ENCODE peak calls at places on chromosomes 3 and 15, in nine cellular contexts. B, F, D, Q, M, O, Z, I and N are unnamed samples.

GRCh38 chr3:155334897-155335883 is 41.7 kb upstream of the STRIT1 start:
- DNase-seq in M (peak; percentile 74), F (no peak), D (no peak), Q (no peak), O (no peak), I (no peak), B (no peak), Z (no peak), N (no peak)

GRCh38 chr15:93048759-93049161 is 40.3 kb downstream of the RGMA start:
- DNase-seq in F (peak; percentile 43), M (no peak), O (peak; percentile 57), B (no peak), D (no peak), Q (no peak), Z (peak; percentile 61), I (no peak), N (no peak)

GRCh38 chr3:9736831-9737230 is 5.3 kb downstream of the BRPF1 start:
- DNase-seq in F (no peak), O (no peak), I (no peak), M (no peak), Z (no peak), D (no peak), Q (no peak), B (no peak), N (no peak)

GRCh38 chr3:144332866-144333265 is 361.2 kb downstream of the DIPK2A start:
- DNase-seq in F (no peak), Z (no peak), D (no peak), O (no peak), M (peak; percentile 14), I (no peak), B (no peak), Q (no peak), N (no peak)

GRCh38 chr3:59310736-59311135 is 260.9 kb upstream of the CFAP20DC start:
- DNase-seq in B (no peak), Z (no peak), F (no peak), M (no peak), D (no peak), Q (no peak), O (peak; percentile 6), I (no peak), N (no peak)

GRCh38 chr3:13935494-13936094 is 55.7 kb upstream of the WNT7A start:
- DNase-seq in O (no peak), Q (no peak), I (no peak), Z (no peak), B (no peak), F (no peak), M (no peak), D (no peak), N (no peak)

GRCh38 chr3:177460100-177460499 is 262.8 kb upstream of the TBL1XR1 start:
- DNase-seq in O (no peak), B (no peak), F (no peak), Z (no peak), Q (no peak), M (no peak), I (peak; percentile 49), D (no peak), N (no peak)

GRCh38 chr15:64527263-64527984 is 67.0 kb downstream of the ZNF609 start:
- DNase-seq in D (no peak), O (peak; percentile 17), I (no peak), M (peak; percentile 60), Z (peak; percentile 66), Q (no peak), F (peak; percentile 62), B (no peak), N (no peak)

GRCh38 chr15:74133071-74133702 is 2.8 kb downstream of the ISLR2 start:
- DNase-seq in I (peak; percentile 57), M (no peak), Q (peak; percentile 13), Z (no peak), O (no peak), F (no peak), B (no peak), D (no peak), N (no peak)

GRCh38 chr3:39177708-39178332 is 14.6 kb downstream of the XIRP1 start:
- DNase-seq in Z (peak; percentile 98), Q (peak; percentile 84), B (peak; percentile 88), I (peak; percentile 82), D (no peak), F (peak; percentile 94), M (peak; percentile 78), O (peak; percentile 75), N (peak; percentile 70)

GRCh38 chr3:39180183-39180545 is 12.2 kb downstream of the XIRP1 start:
- DNase-seq in Q (no peak), M (no peak), F (no peak), I (no peak), B (no peak), D (no peak), O (no peak), Z (no peak), N (no peak)

GRCh38 chr3:39180546-39181346 is 11.6 kb downstream of the XIRP1 start:
- DNase-seq in I (peak; percentile 97), O (peak; percentile 84), Q (peak; percentile 93), M (peak; percentile 83), Z (peak; percentile 80), B (peak; percentile 97), D (no peak), F (peak; percentile 72), N (peak; percentile 89)

GRCh38 chr3:39176025-39176714 is 16.2 kb downstream of the XIRP1 start:
- DNase-seq in D (no peak), O (no peak), I (no peak), M (no peak), Q (no peak), Z (no peak), F (no peak), B (no peak), N (no peak)

DNA sequence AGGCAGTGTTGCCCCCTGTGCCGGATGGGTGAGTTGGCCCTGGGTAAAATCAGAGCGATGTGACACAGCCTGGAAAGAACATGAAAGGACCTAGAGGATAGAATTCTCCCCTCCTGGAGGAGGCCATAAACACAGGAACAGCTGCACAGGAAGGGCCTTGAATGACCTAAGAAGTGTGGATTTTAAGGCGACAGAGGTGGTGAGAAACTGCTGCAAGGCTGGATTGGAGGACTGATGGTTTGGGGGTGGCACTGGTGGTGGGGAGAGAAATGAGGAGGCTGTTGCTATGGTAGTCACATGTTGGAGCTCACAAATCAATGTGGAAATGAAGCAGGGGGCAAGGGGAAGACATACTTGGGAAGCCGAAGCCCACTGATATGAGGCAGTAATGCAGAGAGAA is 13.8 kb downstream of the XIRP1 start:
- DNase-seq in Q (no peak), M (no peak), F (peak; percentile 42), D (no peak), Z (peak; percentile 40), B (no peak), I (no peak), O (no peak), N (no peak)
- H3K4me3 ChIP-seq in Q (peak overlapping the region; percentile 54), M (peak overlapping the region; percentile 56), F (no peak overlapping the region), D (no peak overlapping the region), Z (peak overlapping the region; percentile 53), B (peak overlapping the region; percentile 40), I (peak overlapping the region; percentile 54), O (peak overlapping the region; percentile 69), N (no peak overlapping the region)

GRCh38 chr3:11019116-11019515 is 26.6 kb downstream of the SLC6A1 start:
- DNase-seq in B (no peak), I (no peak), Q (no peak), D (no peak), O (no peak), M (no peak), F (no peak), Z (no peak), N (no peak)

GRCh38 chr3:11020764-11021163 is 28.2 kb downstream of the SLC6A1 start:
- DNase-seq in M (no peak), D (no peak), I (no peak), Q (no peak), O (no peak), B (no peak), Z (no peak), F (no peak), N (no peak)

GRCh38 chr3:11024181-11024580 is 31.6 kb downstream of the SLC6A1 start:
- DNase-seq in B (no peak), D (no peak), F (no peak), Z (no peak), M (no peak), I (no peak), Q (no peak), O (no peak), N (no peak)

GRCh38 chr3:11021611-11022011 is 29.1 kb downstream of the SLC6A1 start:
- DNase-seq in F (no peak), M (no peak), D (no peak), O (no peak), Z (no peak), I (peak; percentile 33), Q (no peak), B (no peak), N (no peak)

DNA sequence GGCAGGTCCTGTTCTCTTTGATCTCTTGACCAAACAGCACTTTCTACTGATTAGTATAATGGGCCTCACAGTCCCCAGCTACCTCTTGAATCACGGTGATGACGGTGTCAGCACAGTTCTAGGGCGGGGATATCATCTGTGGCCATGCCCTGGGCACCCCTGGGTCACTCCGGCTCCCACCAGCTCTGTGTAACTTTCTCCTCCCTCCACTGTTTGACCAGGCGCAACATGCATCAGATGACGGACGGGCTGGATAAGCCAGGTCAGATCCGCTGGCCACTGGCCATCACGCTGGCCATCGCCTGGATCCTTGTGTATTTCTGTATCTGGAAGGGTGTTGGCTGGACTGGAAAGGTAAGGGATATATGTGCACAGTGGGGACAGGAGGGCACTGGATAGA is 29.6 kb downstream of the SLC6A1 start:
- DNase-seq in Q (no peak), O (no peak), F (no peak), Z (no peak), B (no peak), D (no peak), I (no peak), M (no peak), N (no peak)
- H3K4me3 ChIP-seq in Q (no peak overlapping the region), O (no peak overlapping the region), F (no peak overlapping the region), Z (no peak overlapping the region), B (no peak overlapping the region), D (no peak overlapping the region), I (no peak overlapping the region), M (no peak overlapping the region), N (no peak overlapping the region)

GRCh38 chr3:86178095-86178494 is 812.9 kb downstream of the VGLL3 start:
- DNase-seq in B (no peak), M (no peak), Q (no peak), F (no peak), O (no peak), I (no peak), D (no peak), Z (no peak), N (no peak)
- H3K4me3 ChIP-seq in B (no peak overlapping the region), M (no peak overlapping the region), Q (no peak overlapping the region), F (no peak overlapping the region), O (no peak overlapping the region), I (no peak overlapping the region), D (no peak overlapping the region), Z (no peak overlapping the region), N (no peak overlapping the region)

DNA sequence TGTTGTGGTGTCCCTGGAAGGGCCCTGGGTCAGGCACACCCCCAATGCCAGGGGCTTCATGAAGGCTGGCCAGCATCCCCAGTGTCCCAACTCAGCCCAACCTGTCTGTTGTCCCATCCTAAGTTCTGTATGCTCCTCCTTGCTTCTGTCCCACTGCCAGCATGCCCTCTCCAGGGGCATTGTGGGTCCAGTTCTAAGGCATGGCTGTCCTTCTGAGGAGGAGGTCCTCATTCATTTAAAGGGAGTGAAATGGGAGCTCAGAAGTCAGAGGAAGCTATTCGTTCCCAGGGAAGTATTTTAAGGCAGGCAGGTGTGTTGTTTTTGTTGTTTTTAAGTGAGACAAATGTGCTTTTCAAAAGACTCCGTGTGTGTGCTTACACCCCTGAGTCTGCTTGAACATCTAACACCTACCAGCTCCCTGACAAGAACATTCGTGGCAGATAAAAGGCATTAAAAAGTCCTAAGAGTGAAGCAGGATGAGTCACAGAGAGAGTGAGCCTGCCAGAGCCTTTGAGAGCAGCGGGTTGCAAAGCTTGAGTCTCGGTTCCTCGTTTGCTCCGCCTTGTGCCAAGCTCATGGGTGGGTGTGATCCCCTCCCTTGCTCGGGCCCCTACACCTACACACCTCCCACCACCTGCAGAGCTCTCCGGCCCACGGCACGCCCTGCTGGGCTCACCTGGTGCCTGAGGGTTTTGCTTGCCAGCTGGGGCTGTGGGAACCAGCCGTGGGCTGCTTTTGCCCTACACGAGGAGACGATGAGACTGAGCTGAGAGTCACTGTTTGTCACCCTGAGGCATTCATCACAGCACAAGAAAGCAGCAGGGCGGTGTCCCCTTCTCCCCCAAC is 183.4 kb upstream of the TOPAZ1 start:
- DNase-seq in Z (peak; percentile 64), B (no peak), M (peak; percentile 3), D (no peak), O (peak; percentile 67), F (peak; percentile 57), Q (no peak), I (no peak), N (no peak)
- H3K4me3 ChIP-seq in Z (no peak overlapping the region), B (no peak overlapping the region), M (no peak overlapping the region), D (no peak overlapping the region), O (peak overlapping the region; percentile 62), F (peak overlapping the region; percentile 44), Q (no peak overlapping the region), I (no peak overlapping the region), N (no peak overlapping the region)